ENCODE peak calls at places on chromosomes 2 and 18, in ten cellular contexts. F, S, N, K, V, I, B, X, W and A are unnamed samples.

GRCh38 chr2:50591642-50592041 is 440.3 kb downstream of the NRXN1 start:
- DNase-seq in X (no peak), K (no peak), N (no peak), B (no peak), F (no peak), I (no peak), S (no peak), W (no peak), V (no peak), A (peak; percentile 12)

GRCh38 chr2:226423498-226423960 is 376.1 kb downstream of the IRS1 start:
- DNase-seq in X (no peak), B (peak; percentile 34), V (no peak), K (peak; percentile 1), N (peak; percentile 83), I (no peak), W (peak; percentile 19), F (no peak), S (peak; percentile 16), A (peak; percentile 16)

GRCh38 chr2:46385786-46386577 is 88.8 kb downstream of the EPAS1 start:
- DNase-seq in V (peak; percentile 5), N (no peak), X (peak; percentile 39), S (no peak), K (no peak), B (no peak), F (no peak), W (no peak), I (no peak), A (no peak)

GRCh38 chr2:7516447-7517121 is 599.4 kb downstream of the RNF144A start:
- DNase-seq in V (no peak), N (no peak), F (no peak), X (no peak), W (no peak), S (no peak), K (no peak), I (no peak), B (no peak), A (no peak)

GRCh38 chr2:186853871-186854435 is 5.0 kb upstream of the ZSWIM2 start:
- DNase-seq in B (no peak), N (no peak), S (no peak), X (no peak), I (peak; percentile 92), K (no peak), W (no peak), F (no peak), V (no peak), A (no peak)

GRCh38 chr2:210577263-210578071 is 21.1 kb downstream of the CPS1 start:
- DNase-seq in K (peak; percentile 2), S (no peak), V (peak; percentile 60), N (no peak), I (peak; percentile 45), B (no peak), W (no peak), X (peak; percentile 56), F (peak; percentile 4), A (peak; percentile 2)

GRCh38 chr2:9261231-9261883 is 54.7 kb downstream of the ASAP2 start:
- DNase-seq in B (no peak), K (no peak), V (no peak), S (peak; percentile 54), W (no peak), N (no peak), I (peak; percentile 32), F (no peak), X (no peak), A (no peak)

GRCh38 chr2:171568085-171568484 is 45.8 kb downstream of the CYBRD1 start:
- DNase-seq in I (peak; percentile 6), K (no peak), B (no peak), V (no peak), W (no peak), F (no peak), N (no peak), X (no peak), S (no peak), A (no peak)

GRCh38 chr2:37614061-37614802 is 57.2 kb downstream of the CDC42EP3 start:
- DNase-seq in S (no peak), W (no peak), B (no peak), K (no peak), I (peak; percentile 26), X (peak; percentile 21), N (no peak), F (peak; percentile 62), V (no peak), A (peak; percentile 37)

GRCh38 chr2:26786207-26787023 is 559 bp downstream of the CENPA start:
- DNase-seq in I (peak; percentile 15), K (peak; percentile 36), W (no peak), V (peak; percentile 79), F (no peak), N (peak; percentile 59), S (no peak), X (no peak), B (no peak), A (no peak)

GRCh38 chr2:64228126-64228678 is 84.0 kb upstream of the PELI1 start:
- DNase-seq in X (peak; percentile 55), B (peak; percentile 83), S (peak; percentile 71), W (peak; percentile 79), I (peak; percentile 84), F (peak; percentile 38), N (peak; percentile 97), V (peak; percentile 49), K (peak; percentile 43), A (peak; percentile 80)
- TF ChIP-seq POLR2A in X (no peak), B (no peak), S (no peak), W (peak; percentile 31), I (peak; percentile 42), F (no peak), N (peak; percentile 30), V (no peak), K (peak; percentile 45), A (peak; percentile 15)

GRCh38 chr2:28390241-28390856 is 2.3 kb upstream of the FOSL2 start:
- DNase-seq in W (peak; percentile 96), F (peak; percentile 87), B (peak; percentile 97), N (peak; percentile 94), I (peak; percentile 69), K (peak; percentile 63), V (peak; percentile 71), S (peak; percentile 90), X (peak; percentile 94), A (peak; percentile 82)
- TF ChIP-seq POLR2A in W (peak; percentile 74), F (no peak), B (peak; percentile 44), N (no peak), I (peak; percentile 37), K (no peak), V (peak; percentile 64), S (no peak), X (peak; percentile 40), A (peak; percentile 66)

GRCh38 chr2:11784310-11784709 is 37.9 kb downstream of the LPIN1 start:
- DNase-seq in W (no peak), X (no peak), N (no peak), K (no peak), F (no peak), B (no peak), I (no peak), V (no peak), S (no peak), A (no peak)
- TF ChIP-seq POLR2A in W (no peak), X (no peak), N (no peak), K (no peak), F (no peak), B (no peak), I (no peak), V (no peak), S (no peak), A (no peak)

GRCh38 chr18:75209129-75209951 is at the start of gene PTGR3:
- DNase-seq in W (peak; percentile 92), V (peak; percentile 86), K (peak; percentile 65), N (peak; percentile 96), S (peak; percentile 84), B (peak; percentile 89), I (peak; percentile 89), X (peak; percentile 83), F (peak; percentile 44), A (peak; percentile 82)
- TF ChIP-seq POLR2A in W (no peak), V (peak; percentile 62), K (peak; percentile 44), N (peak; percentile 36), S (no peak), B (peak; percentile 27), I (no peak), X (peak; percentile 30), F (peak; percentile 24), A (peak; percentile 66)

GRCh38 chr2:48531141-48531648 is 1.2 kb downstream of the STON1 start:
- DNase-seq in S (no peak), X (no peak), K (no peak), V (no peak), I (peak; percentile 73), W (no peak), N (no peak), F (peak; percentile 46), B (no peak), A (no peak)
- TF ChIP-seq POLR2A in S (no peak), X (no peak), K (no peak), V (no peak), I (no peak), W (no peak), N (no peak), F (no peak), B (no peak), A (no peak)

DNA sequence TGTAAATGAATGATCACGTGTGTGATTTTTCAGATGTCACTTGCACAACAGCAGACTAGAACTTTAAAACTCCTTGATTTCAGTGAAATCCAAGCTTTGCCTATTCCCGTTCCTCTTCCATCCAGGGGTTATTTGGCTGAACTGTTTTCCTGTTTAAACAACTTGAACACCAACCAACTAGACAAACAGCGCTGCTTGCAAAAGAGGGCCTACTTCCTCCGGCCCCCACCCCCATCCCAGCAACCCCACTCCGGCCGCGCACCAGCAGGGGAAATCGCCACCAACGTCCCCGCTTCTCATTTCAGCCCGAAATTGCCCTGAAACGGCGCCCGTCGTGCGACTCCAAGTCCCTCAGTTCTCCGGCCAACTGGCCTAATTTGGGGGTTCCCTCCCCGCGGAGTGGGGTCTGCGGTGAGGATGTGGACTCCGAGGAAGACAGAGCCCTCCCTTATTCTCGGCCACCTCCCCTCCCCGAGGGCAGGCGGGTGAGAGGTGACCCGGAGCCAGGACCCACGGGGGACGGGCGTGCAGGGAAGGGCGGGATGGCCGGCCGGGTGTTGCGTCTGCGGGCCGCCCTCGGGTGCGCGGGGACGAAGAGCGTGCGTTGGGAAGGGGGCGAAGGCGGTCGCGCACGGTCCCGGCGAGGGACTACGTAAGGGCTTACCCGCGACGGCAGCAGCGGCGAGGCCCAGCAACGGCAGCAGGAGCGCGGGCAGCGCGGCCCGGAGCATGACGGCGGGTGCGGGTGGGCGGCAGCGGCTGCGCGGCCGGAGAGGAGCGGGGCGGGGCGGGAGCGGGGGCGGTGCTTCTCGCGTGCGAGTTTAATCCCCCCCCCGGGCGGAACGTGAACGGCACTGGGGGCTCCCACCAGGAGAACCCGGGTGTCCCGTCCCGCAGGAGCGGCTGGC is at the start of gene CD302:
- DNase-seq in B (peak; percentile 89), N (peak; percentile 91), W (peak; percentile 68), X (peak; percentile 42), S (peak; percentile 40), I (peak; percentile 75), K (peak; percentile 61), V (peak; percentile 67), F (peak; percentile 60), A (peak; percentile 64)
- TF ChIP-seq POLR2A in B (peak; percentile 15), N (no peak), W (no peak), X (peak; percentile 25), S (no peak), I (peak; percentile 72), K (peak; percentile 19), V (no peak), F (peak; percentile 73), A (peak; percentile 59)